ENCODE peak calls at places on chromosome X, in four cellular contexts. L is occipital lobe, G is GM04503, E is NCI-H187 treated with DMSO at 0.1 percent for 48 hours. I is an unnamed sample.

GRCh38 chrX:23398570-23398969 is 63.9 kb downstream of the PTCHD1 start:
- DNase-seq in E (no peak), L (no peak), G (no peak), I (no peak)

GRCh38 chrX:133045986-133046385 is 50.9 kb downstream of the USP26 start:
- DNase-seq in G (no peak), L (no peak), E (no peak), I (no peak)

GRCh38 chrX:103722505-103722904 is 11.8 kb downstream of the TMEM31 start:
- DNase-seq in G (no peak), E (no peak), L (no peak), I (no peak)

GRCh38 chrX:103276581-103277002 is at the start of gene TCEAL5:
- DNase-seq in L (peak; percentile 42), E (no peak), G (no peak), I (no peak)

GRCh38 chrX:108070891-108071290 is 20.5 kb downstream of the PSMD10 start:
- DNase-seq in L (no peak), E (no peak), G (peak; percentile 11), I (no peak)

GRCh38 chrX:97159916-97160800 is 276.4 kb downstream of the RPA4 start:
- DNase-seq in L (no peak), E (no peak), G (no peak), I (no peak)

GRCh38 chrX:72003811-72004750 is 93.4 kb downstream of the NHSL2 start:
- DNase-seq in G (no peak), E (no peak), L (peak; percentile 11), I (no peak)

GRCh38 chrX:45758738-45759397 is 558.2 kb upstream of the DIPK2B start:
- DNase-seq in G (no peak), L (no peak), E (no peak), I (no peak)

GRCh38 chrX:39826813-39827543 is 270.8 kb downstream of the BCOR start:
- DNase-seq in L (no peak), E (no peak), G (no peak), I (no peak)

GRCh38 chrX:115690554-115691216 is 129.7 kb downstream of the PLS3 start:
- DNase-seq in E (no peak), L (peak; percentile 8), G (peak; percentile 33), I (no peak)

GRCh38 chrX:123340691-123341090 is 156.6 kb downstream of the GRIA3 start:
- DNase-seq in L (no peak), E (no peak), G (peak; percentile 21), I (no peak)

GRCh38 chrX:5402461-5402860 is 826.2 kb downstream of the NLGN4X start:
- DNase-seq in L (no peak), G (no peak), E (no peak), I (no peak)

GRCh38 chrX:115988825-115989224 is 181.7 kb upstream of the AGTR2 start:
- DNase-seq in L (no peak), E (no peak), G (no peak), I (no peak)

GRCh38 chrX:115968436-115969252 is 201.9 kb upstream of the AGTR2 start:
- DNase-seq in E (no peak), L (peak; percentile 42), G (no peak), I (no peak)

GRCh38 chrX:77768787-77769186 is 17.2 kb downstream of the ATRX start:
- DNase-seq in G (no peak), L (no peak), E (no peak), I (no peak)

GRCh38 chrX:123924181-123924580 is 37.3 kb upstream of the STAG2 start:
- DNase-seq in G (no peak), L (no peak), E (no peak), I (no peak)

GRCh38 chrX:15973941-15974340 is 119.3 kb upstream of the AP1S2 start:
- DNase-seq in L (no peak), E (peak; percentile 19), G (no peak), I (no peak)

GRCh38 chrX:56804867-56805266 is 75.8 kb downstream of the NBDY start:
- DNase-seq in G (no peak), E (no peak), L (no peak), I (no peak)

GRCh38 chrX:14920196-14920595 is 47.0 kb downstream of the MOSPD2 start:
- DNase-seq in L (no peak), G (no peak), E (no peak), I (no peak)

GRCh38 chrX:38426785-38427184 is 74.4 kb downstream of the OTC start:
- DNase-seq in E (no peak), L (no peak), G (no peak), I (no peak)

GRCh38 chrX:17656035-17656418 is 81.3 kb upstream of the SCML1 start:
- DNase-seq in G (no peak), E (no peak), L (no peak), I (no peak)

GRCh38 chrX:101415180-101416130 is 7.4 kb downstream of the HNRNPH2 start:
- DNase-seq in E (peak; percentile 28), L (peak; percentile 3), G (no peak), I (no peak)

GRCh38 chrX:107894038-107894437 is 68.4 kb downstream of the MID2 start:
- DNase-seq in L (no peak), G (no peak), E (peak; percentile 7), I (no peak)

GRCh38 chrX:23887918-23888317 is 19.8 kb downstream of the APOO start:
- DNase-seq in L (no peak), E (no peak), G (no peak), I (no peak)

GRCh38 chrX:8183281-8183680 is 12.2 kb upstream of the VCX2 start:
- DNase-seq in E (no peak), G (no peak), L (no peak), I (no peak)

GRCh38 chrX:109773374-109773773 is 40.3 kb upstream of the ACSL4 start:
- DNase-seq in L (no peak), G (no peak), E (no peak), I (no peak)

GRCh38 chrX:116204947-116205346 is 34.4 kb downstream of the AGTR2 start:
- DNase-seq in G (no peak), E (no peak), L (no peak), I (no peak)

GRCh38 chrX:150063138-150063518 is 124.8 kb upstream of the EOLA2 start:
- DNase-seq in E (no peak), L (no peak), G (no peak), I (no peak)

GRCh38 chrX:3532571-3532970 is 180.9 kb downstream of the PRKX start:
- DNase-seq in L (no peak), E (no peak), G (no peak), I (no peak)

GRCh38 chrX:135973025-135973547 is 702 bp downstream of the MMGT1 start:
- DNase-seq in E (no peak), G (no peak), L (peak; percentile 5), I (no peak)

GRCh38 chrX:538311-538710 is 92.3 kb upstream of the SHOX start:
- DNase-seq in L (no peak), E (no peak), G (no peak), I (no peak)

GRCh38 chrX:100995469-100995868 is 26.0 kb downstream of the ARL13A start:
- DNase-seq in E (no peak), G (peak; percentile 71), L (peak; percentile 30), I (peak; percentile 69)

GRCh38 chrX:47446431-47446830 is 36.6 kb downstream of the ZNF41 start:
- DNase-seq in E (no peak), L (no peak), G (no peak), I (no peak)

I was measured in AG04449.